ENCODE peak calls at places on chromosomes 2 and 18, in four cellular contexts. F is keratinocyte, I is GM06990, C is heart left ventricle. P is an unnamed sample.

GRCh38 chr18:3998698-3999333 is 456.3 kb downstream of the DLGAP1 start:
- DNase-seq in I (no peak), C (no peak), F (no peak), P (peak)

GRCh38 chr2:231612199-231613053 is 19.8 kb downstream of the TEX44 start:
- DNase-seq in I (peak), C (peak), F (peak), P (peak)

GRCh38 chr2:241762933-241763369 is 13.7 kb upstream of the GAL3ST2 start:
- DNase-seq in F (no peak), C (no peak), I (no peak), P (no peak)

GRCh38 chr2:45821558-45822271 is 170.2 kb downstream of the PRKCE start:
- DNase-seq in I (no peak), C (peak), F (no peak), P (peak)

GRCh38 chr2:81247648-81248047 is 943.1 kb upstream of the LRRTM1 start:
- DNase-seq in I (no peak), C (no peak), F (no peak), P (no peak)

GRCh38 chr2:140975237-140975636 is 1155.6 kb downstream of the LRP1B start:
- DNase-seq in C (no peak), F (no peak), I (no peak), P (no peak)

GRCh38 chr2:17426708-17427107 is 91.5 kb downstream of the RAD51AP2 start:
- DNase-seq in C (no peak), F (no peak), I (no peak), P (no peak)

GRCh38 chr2:27255660-27256059 is 7.2 kb downstream of the SLC30A3 start:
- DNase-seq in F (no peak), I (no peak), C (no peak), P (no peak)

GRCh38 chr2:30273574-30273929 is 42.2 kb downstream of the LBH start:
- DNase-seq in C (no peak), I (no peak), F (no peak), P (no peak)

GRCh38 chr2:126239560-126239959 is 416.4 kb upstream of the GYPC start:
- DNase-seq in C (no peak), F (no peak), I (no peak), P (no peak)

DNA sequence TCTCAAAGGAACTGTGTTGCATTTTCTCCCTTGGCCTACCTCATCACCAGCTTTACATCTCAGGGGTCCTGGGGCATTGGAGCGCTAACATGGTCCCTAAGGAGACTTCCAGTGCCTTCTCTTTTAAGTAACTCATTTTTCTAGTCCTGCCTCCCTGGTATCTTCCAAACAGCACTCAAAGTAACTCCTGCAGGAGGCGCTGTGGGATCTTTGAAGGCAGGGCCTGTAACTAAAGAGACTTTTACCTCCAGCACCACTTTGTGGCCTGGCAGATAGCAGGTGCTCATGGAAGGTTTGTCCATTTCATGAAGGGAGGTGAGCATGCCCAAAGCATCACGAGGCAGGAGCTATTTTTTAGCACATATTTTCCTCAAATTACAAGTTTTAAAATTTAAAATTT is 411.0 kb upstream of the GYPC start:
- DNase-seq in C (peak), F (no peak), I (no peak), P (no peak)
- TF ChIP-seq CTCF in C (peak), F (no peak), I (peak), P (no peak)

DNA sequence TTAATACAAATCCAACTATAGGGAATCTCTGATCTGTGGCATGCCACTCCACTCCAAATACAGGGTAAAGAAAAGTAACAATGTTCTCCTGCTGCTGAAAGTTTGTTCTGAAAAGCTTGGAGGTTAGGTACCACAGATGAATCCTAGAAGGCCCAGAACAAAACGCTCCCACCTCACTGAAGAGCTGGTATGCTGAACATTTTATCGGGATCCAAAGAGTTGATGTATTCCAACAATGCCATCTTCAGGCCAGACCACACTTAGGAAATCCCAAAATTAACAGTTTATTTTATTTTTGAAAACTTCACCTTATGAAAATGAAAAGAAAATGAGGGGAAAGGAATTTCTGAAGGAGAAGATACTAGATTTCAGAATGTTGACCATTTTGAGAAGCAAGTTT is 145.1 kb upstream of the CDH19 start:
- DNase-seq in C (no peak), I (no peak), F (no peak), P (no peak)
- TF ChIP-seq CTCF in C (peak), I (no peak), F (no peak), P (peak)

GRCh38 chr18:6732952-6733351 is 3.4 kb downstream of the ARHGAP28 start:
- DNase-seq in I (no peak), C (no peak), F (no peak), P (no peak)
- TF ChIP-seq CTCF in I (no peak), C (no peak), F (no peak), P (peak)

GRCh38 chr18:47513614-47514013 is 262.2 kb upstream of the SKOR2 start:
- DNase-seq in I (no peak), C (no peak), F (no peak), P (no peak)

GRCh38 chr18:47510831-47511230 is 259.4 kb upstream of the SKOR2 start:
- DNase-seq in C (no peak), F (no peak), I (no peak), P (no peak)

GRCh38 chr18:47512056-47512455 is 260.6 kb upstream of the SKOR2 start:
- DNase-seq in C (no peak), F (no peak), I (no peak), P (no peak)

GRCh38 chr18:47513036-47513435 is 261.6 kb upstream of the SKOR2 start:
- DNase-seq in C (no peak), F (no peak), I (no peak), P (no peak)

DNA sequence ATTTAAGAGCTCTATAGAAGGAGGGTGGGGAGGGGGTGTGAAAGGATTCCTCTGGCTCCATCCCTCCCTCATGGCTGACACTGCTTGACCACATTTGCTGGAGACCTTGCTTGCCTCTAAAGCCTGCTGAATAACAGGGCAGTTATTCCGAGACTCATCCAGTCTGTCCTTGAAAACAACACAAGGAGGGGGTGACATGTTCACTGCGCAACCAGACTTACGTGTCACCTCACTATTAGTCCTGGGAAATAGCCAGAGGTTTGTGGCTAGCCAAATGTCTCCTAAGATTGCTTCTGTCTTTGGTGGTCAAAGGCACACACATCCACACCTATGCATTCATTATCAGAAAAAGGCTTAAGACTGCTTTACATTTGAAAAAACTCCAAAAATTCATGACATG is 256.2 kb upstream of the SKOR2 start:
- DNase-seq in F (no peak), C (no peak), I (no peak), P (no peak)
- TF ChIP-seq CTCF in F (no peak), C (no peak), I (no peak), P (no peak)

DNA sequence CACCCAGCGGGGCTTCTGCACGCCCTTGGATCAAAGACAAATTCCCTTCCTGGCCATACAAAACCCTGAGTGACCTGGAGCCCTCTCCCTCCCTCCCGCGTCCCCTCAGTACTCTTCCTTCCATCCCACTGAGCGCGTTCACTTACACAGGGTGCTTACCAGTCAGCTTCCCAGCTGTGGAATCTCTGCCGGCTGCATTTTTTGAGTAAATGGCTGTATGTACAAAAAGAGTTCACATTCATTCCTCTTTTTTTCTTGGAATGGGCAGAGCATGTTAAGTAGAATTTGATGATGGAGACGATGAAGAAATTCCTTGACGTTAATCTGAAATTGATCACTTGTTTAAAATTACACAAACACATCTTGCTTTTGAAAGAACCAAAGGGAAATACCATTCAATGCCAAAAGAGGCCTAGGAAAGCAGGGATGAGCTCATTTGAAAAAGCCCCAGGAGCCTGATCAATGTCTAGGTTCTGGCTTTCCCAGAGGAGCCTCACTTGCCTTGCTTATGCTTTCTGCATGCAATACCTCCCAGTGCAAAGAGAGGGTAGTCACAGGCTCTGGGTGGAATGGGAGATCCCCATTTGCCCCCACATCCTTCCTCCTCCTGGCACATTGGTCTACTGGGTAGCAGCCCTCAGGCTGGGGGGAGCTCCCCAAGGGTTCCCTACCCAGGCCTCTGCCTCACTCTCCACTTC is 12.2 kb upstream of the SMAD7 start:
- DNase-seq in C (no peak), F (no peak), I (no peak), P (no peak)
- TF ChIP-seq CTCF in C (no peak), F (no peak), I (no peak), P (no peak)

P was measured in retinal pigment epithelial cell.